ENCODE peak calls at places on chromosomes 1 and 21, in nine cellular contexts. J, M, D, B, T, C, U, P and I are unnamed samples.

GRCh38 chr1:160428655-160429054 is 28.3 kb downstream of the VANGL2 start:
- DNase-seq in D (peak), B (peak), C (no peak), M (no peak), T (peak), J (peak), U (no peak), P (peak), I (peak)

GRCh38 chr1:3539707-3540425 is 71.4 kb downstream of the MEGF6 start:
- DNase-seq in M (no peak), U (peak), J (no peak), C (no peak), T (no peak), P (no peak), B (no peak), D (no peak), I (no peak)

GRCh38 chr1:167805041-167805556 is 83.3 kb downstream of the MPZL1 start:
- DNase-seq in J (no peak), D (peak), T (no peak), B (no peak), C (no peak), P (no peak), U (no peak), M (no peak), I (no peak)

GRCh38 chr1:155305881-155306391 is 2.7 kb upstream of the FDPS start:
- DNase-seq in D (no peak), B (no peak), M (no peak), P (no peak), T (no peak), U (no peak), C (no peak), J (no peak), I (no peak)

GRCh38 chr1:59638172-59638800 is 176.5 kb upstream of the HOOK1 start:
- DNase-seq in T (peak), M (no peak), B (peak), P (no peak), C (no peak), J (peak), D (no peak), U (no peak), I (no peak)

GRCh38 chr21:45993210-45994085 is 11.9 kb downstream of the COL6A1 start:
- DNase-seq in D (no peak), P (no peak), J (no peak), M (no peak), T (no peak), C (peak), B (no peak), U (peak), I (no peak)

GRCh38 chr1:36562181-36562685 is 79.5 kb upstream of the CSF3R start:
- DNase-seq in T (no peak), C (peak), D (no peak), B (no peak), M (no peak), J (no peak), P (no peak), U (no peak), I (no peak)

GRCh38 chr1:246837418-246838117 is 94.2 kb downstream of the AHCTF1 start:
- DNase-seq in U (no peak), J (no peak), M (no peak), P (no peak), T (peak), B (peak), D (no peak), C (no peak), I (no peak)

GRCh38 chr1:90964444-90965035 is 57.3 kb downstream of the ZNF644 start:
- DNase-seq in D (peak), T (peak), M (no peak), C (no peak), B (no peak), U (no peak), P (no peak), J (peak), I (no peak)